ENCODE peak calls at places on chromosomes 12 and 14, in eight cellular contexts. F, A, X, N, L, W, S and C are unnamed samples.

GRCh38 chr14:74619672-74620131 is 7.7 kb upstream of the LTBP2 start:
- DNase-seq in F (no peak), A (peak), X (no peak), N (peak), L (peak), W (no peak), S (no peak), C (no peak)

GRCh38 chr12:131103614-131104463 is 150.1 kb downstream of the ADGRD1 start:
- DNase-seq in F (no peak), A (no peak), X (no peak), N (no peak), L (no peak), W (no peak), S (no peak), C (no peak)

GRCh38 chr12:6766651-6767300 is 613 bp downstream of the PTMS start:
- DNase-seq in F (no peak), A (no peak), X (peak), N (peak), L (peak), W (peak), S (no peak), C (peak)

GRCh38 chr12:28026701-28027100 is 54.2 kb upstream of the PTHLH start:
- DNase-seq in F (no peak), A (no peak), X (no peak), N (no peak), L (no peak), W (no peak), S (no peak), C (no peak)

GRCh38 chr12:47818701-47819543 is 781 bp downstream of the HDAC7 start:
- DNase-seq in F (no peak), A (no peak), X (no peak), N (peak), L (peak), W (peak), S (no peak), C (peak)

GRCh38 chr12:110104188-110104969 is 19.8 kb upstream of the IFT81 start:
- DNase-seq in F (no peak), A (peak), X (no peak), N (no peak), L (no peak), W (no peak), S (no peak), C (no peak)

GRCh38 chr12:123267335-123267920 is 4.2 kb downstream of the CDK2AP1 start:
- DNase-seq in F (no peak), A (no peak), X (no peak), N (no peak), L (no peak), W (no peak), S (no peak), C (no peak)

GRCh38 chr14:65958664-65959562 is 527.3 kb upstream of the CCDC196 start:
- DNase-seq in F (peak), A (no peak), X (no peak), N (no peak), L (no peak), W (no peak), S (no peak), C (no peak)

GRCh38 chr12:65449400-65449799 is 170.9 kb downstream of the MSRB3 start:
- DNase-seq in F (no peak), A (no peak), X (no peak), N (no peak), L (no peak), W (no peak), S (no peak), C (no peak)

GRCh38 chr12:24861751-24862575 is 86.9 kb downstream of the BCAT1 start:
- DNase-seq in F (no peak), A (no peak), X (no peak), N (no peak), L (no peak), W (no peak), S (no peak), C (no peak)

GRCh38 chr12:122411537-122411936 is 10.9 kb downstream of the CLIP1 start:
- DNase-seq in F (no peak), A (no peak), X (no peak), N (no peak), L (no peak), W (no peak), S (no peak), C (no peak)

GRCh38 chr14:81529391-81529790 is 4.3 kb downstream of the SEL1L start:
- DNase-seq in F (no peak), A (peak), X (no peak), N (no peak), L (no peak), W (no peak), S (no peak), C (no peak)

GRCh38 chr14:104265918-104266642 is 127.7 kb downstream of the KIF26A start:
- DNase-seq in F (no peak), A (no peak), X (no peak), N (no peak), L (no peak), W (no peak), S (no peak), C (peak)

GRCh38 chr12:4145990-4146859 is 127.3 kb upstream of the CCND2 start:
- DNase-seq in F (no peak), A (no peak), X (no peak), N (no peak), L (no peak), W (peak), S (peak), C (peak)

GRCh38 chr12:117114784-117115183 is 15.6 kb upstream of the TESC start:
- DNase-seq in F (no peak), A (no peak), X (no peak), N (peak), L (no peak), W (no peak), S (no peak), C (no peak)